ENCODE peak calls at places on chromosome 19, in ten cellular contexts. J, O, Z, E, C, T, H, N, G and Q are unnamed samples. For H3K4me1, the result is how much of the 10 kb centered on the place peaks cover.

GRCh38 chr19:30448386-30449130 is 76.4 kb downstream of the ZNF536 start:
- DNase-seq in J (no peak), O (no peak), Z (no peak), E (no peak), C (no peak), T (no peak), H (no peak), N (peak), G (no peak), Q (no peak)

GRCh38 chr19:3397266-3398022 is 31.1 kb downstream of the NFIC start:
- DNase-seq in J (no peak), O (peak), Z (peak), E (peak), C (peak), T (no peak), H (peak), N (peak), G (peak), Q (no peak)

GRCh38 chr19:14061751-14062557 is at the start of gene PALM3:
- DNase-seq in J (no peak), O (peak), Z (no peak), E (no peak), C (no peak), T (no peak), H (no peak), N (no peak), G (no peak), Q (no peak)

GRCh38 chr19:58386166-58386575 is 898 bp upstream of the RPS5 start:
- DNase-seq in J (no peak), O (no peak), Z (no peak), E (no peak), C (no peak), T (no peak), H (peak), N (no peak), G (no peak), Q (no peak)

GRCh38 chr19:43620061-43621001 is 902 bp upstream of the ZNF428 start:
- DNase-seq in J (no peak), O (no peak), Z (no peak), E (no peak), C (no peak), T (no peak), H (peak), N (no peak), G (no peak), Q (no peak)

GRCh38 chr19:20858861-20859260 is 64.2 kb upstream of the ZNF85 start:
- DNase-seq in J (no peak), O (no peak), Z (no peak), E (peak), C (peak), T (no peak), H (no peak), N (no peak), G (no peak), Q (no peak)

GRCh38 chr19:33435706-33436359 is 62.3 kb downstream of the CEBPG start:
- DNase-seq in J (no peak), O (no peak), Z (no peak), E (no peak), C (no peak), T (no peak), H (peak), N (no peak), G (no peak), Q (no peak)

GRCh38 chr19:35459414-35460082 is 11.5 kb downstream of the FFAR2 start:
- DNase-seq in J (no peak), O (peak), Z (peak), E (no peak), C (no peak), T (no peak), H (peak), N (no peak), G (peak), Q (peak)

GRCh38 chr19:14517446-14517839 is 754 bp downstream of the DNAJB1 start:
- DNase-seq in J (no peak), O (peak), Z (no peak), E (no peak), C (no peak), T (peak), H (no peak), N (peak), G (no peak), Q (no peak)

GRCh38 chr19:28422046-28422445 is 790.9 kb downstream of the UQCRFS1 start:
- DNase-seq in J (no peak), O (no peak), Z (no peak), E (no peak), C (no peak), T (no peak), H (no peak), N (no peak), G (no peak), Q (no peak)

GRCh38 chr19:8640402-8641004 is 10.1 kb downstream of the NFILZ start:
- DNase-seq in J (no peak), O (peak), Z (peak), E (no peak), C (no peak), T (no peak), H (peak), N (peak), G (no peak), Q (peak)

GRCh38 chr19:3098515-3099346 is 4.6 kb downstream of the GNA11 start:
- DNase-seq in J (no peak), O (peak), Z (no peak), E (no peak), C (no peak), T (no peak), H (peak), N (peak), G (peak), Q (peak)

GRCh38 chr19:13012690-13013608 is 17.7 kb downstream of the NFIX start:
- DNase-seq in J (no peak), O (peak), Z (peak), E (peak), C (peak), T (peak), H (peak), N (peak), G (peak), Q (peak)

GRCh38 chr19:40506099-40506498 is 39.3 kb downstream of the SPTBN4 start:
- DNase-seq in J (no peak), O (no peak), Z (no peak), E (no peak), C (no peak), T (no peak), H (no peak), N (no peak), G (no peak), Q (no peak)

GRCh38 chr19:51138549-51138979 is 3.5 kb upstream of the SIGLEC7 start:
- DNase-seq in J (no peak), O (peak), Z (no peak), E (no peak), C (peak), T (no peak), H (peak), N (no peak), G (no peak), Q (peak)

GRCh38 chr19:35348909-35349611 is 1.4 kb downstream of the FFAR1 start:
- DNase-seq in J (no peak), O (no peak), Z (no peak), E (peak), C (peak), T (no peak), H (peak), N (no peak), G (no peak), Q (no peak)

GRCh38 chr19:32599736-32600157 is 18.8 kb downstream of the PDCD5 start:
- DNase-seq in J (no peak), O (peak), Z (peak), E (peak), C (peak), T (peak), H (no peak), N (peak), G (peak), Q (peak)

GRCh38 chr19:5228490-5228889 is 112.1 kb downstream of the PTPRS start:
- DNase-seq in J (no peak), O (no peak), Z (no peak), E (no peak), C (no peak), T (no peak), H (peak), N (no peak), G (no peak), Q (no peak)

GRCh38 chr19:19115954-19116353 is 22.3 kb downstream of the TMEM161A start:
- DNase-seq in J (no peak), O (peak), Z (peak), E (peak), C (peak), T (peak), H (no peak), N (peak), G (no peak), Q (peak)

GRCh38 chr19:8361921-8362793 is 1.8 kb upstream of the ANGPTL4 start:
- DNase-seq in J (no peak), O (peak), Z (peak), E (no peak), C (no peak), T (no peak), H (peak), N (peak), G (peak), Q (peak)

GRCh38 chr19:41887711-41888382 is 4.9 kb downstream of the ARHGEF1 start:
- DNase-seq in J (no peak), O (peak), Z (peak), E (peak), C (peak), T (peak), H (no peak), N (peak), G (peak), Q (no peak)

GRCh38 chr19:36514012-36514612 is 14.0 kb downstream of the ZNF260 start:
- DNase-seq in J (no peak), O (no peak), Z (no peak), E (no peak), C (no peak), T (peak), H (no peak), N (no peak), G (no peak), Q (no peak)

GRCh38 chr19:2617393-2618165 is 84.9 kb downstream of the GNG7 start:
- DNase-seq in J (no peak), O (no peak), Z (no peak), E (no peak), C (no peak), T (no peak), H (no peak), N (no peak), G (no peak), Q (no peak)

DNA sequence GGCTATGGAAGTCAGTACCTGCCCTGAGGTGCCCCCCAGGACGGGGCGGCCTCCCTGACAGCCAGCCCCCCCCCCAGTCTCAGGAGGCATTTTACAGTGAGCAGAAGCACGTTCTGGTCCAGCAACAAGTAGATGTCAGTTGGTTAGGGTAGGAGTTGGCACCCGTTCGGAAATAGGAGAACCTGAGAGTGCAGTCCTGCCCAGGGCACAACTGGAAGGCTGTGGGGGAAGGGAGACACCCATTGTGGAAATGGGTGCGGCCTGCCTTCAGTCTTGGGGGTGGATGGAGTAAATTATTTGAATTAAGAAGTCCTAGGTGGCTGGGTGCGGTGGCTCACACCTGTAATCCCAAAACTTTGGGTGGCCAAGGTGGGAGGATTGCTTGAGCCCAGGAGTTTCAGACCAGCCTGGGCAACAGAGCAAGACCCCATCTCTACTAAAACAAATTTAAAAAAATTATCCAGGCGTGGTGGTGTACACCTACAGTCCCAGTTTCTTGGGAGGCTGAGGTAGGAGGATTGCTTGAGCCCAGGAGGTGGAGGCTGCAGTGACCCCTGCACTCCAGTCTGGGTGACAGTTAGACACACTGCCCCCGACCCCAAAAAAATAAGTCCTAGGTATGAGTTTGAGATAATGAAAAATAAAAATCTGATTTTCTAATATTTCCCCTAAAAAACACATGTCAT is 1.2 kb downstream of the CIRBP start:
- DNase-seq in J (no peak), O (no peak), Z (no peak), E (peak), C (no peak), T (no peak), H (no peak), N (peak), G (no peak), Q (no peak)
- H3K4me1 ChIP-seq in J (half or more), O (half or more), Z (half or more), E (under half), C (under half), T (under half), H (under half), N (under half), G (half or more), Q (half or more)

DNA sequence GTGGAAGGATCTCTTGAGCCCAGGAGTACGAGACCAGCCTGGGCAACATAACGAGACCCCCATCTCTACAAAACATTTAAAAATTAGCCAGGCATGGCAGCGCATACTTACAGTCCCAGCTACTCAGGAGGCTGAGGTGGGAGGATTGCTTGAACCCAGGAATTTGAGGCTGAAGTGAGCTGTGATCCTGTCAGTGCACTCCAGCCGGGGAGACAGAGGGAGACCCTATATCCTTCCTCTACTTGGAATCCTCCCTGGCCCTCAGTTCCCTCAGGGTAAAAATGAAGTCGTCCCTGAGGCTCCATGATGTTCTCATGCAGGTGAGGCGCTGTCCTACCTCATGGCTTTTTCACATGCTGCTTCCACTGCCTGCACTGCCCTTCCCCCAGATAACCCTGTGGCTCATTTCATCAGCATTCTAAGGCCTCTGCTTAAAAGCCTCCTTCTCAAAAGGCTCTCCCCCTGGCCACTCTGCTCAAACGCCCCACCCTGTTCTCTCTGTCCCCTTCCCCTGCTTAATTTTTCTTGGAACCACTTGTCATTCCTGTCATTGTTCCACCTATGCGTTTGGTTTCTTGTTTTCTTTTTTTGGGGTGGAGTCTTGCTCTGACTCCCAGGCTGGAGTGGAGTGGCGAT is 19.2 kb downstream of the DNM2 start:
- DNase-seq in J (no peak), O (no peak), Z (no peak), E (peak), C (no peak), T (peak), H (peak), N (no peak), G (no peak), Q (no peak)
- H3K4me1 ChIP-seq in J (under half), O (under half), Z (under half), E (under half), C (under half), T (under half), H (under half), N (under half), G (under half), Q (under half)

DNA sequence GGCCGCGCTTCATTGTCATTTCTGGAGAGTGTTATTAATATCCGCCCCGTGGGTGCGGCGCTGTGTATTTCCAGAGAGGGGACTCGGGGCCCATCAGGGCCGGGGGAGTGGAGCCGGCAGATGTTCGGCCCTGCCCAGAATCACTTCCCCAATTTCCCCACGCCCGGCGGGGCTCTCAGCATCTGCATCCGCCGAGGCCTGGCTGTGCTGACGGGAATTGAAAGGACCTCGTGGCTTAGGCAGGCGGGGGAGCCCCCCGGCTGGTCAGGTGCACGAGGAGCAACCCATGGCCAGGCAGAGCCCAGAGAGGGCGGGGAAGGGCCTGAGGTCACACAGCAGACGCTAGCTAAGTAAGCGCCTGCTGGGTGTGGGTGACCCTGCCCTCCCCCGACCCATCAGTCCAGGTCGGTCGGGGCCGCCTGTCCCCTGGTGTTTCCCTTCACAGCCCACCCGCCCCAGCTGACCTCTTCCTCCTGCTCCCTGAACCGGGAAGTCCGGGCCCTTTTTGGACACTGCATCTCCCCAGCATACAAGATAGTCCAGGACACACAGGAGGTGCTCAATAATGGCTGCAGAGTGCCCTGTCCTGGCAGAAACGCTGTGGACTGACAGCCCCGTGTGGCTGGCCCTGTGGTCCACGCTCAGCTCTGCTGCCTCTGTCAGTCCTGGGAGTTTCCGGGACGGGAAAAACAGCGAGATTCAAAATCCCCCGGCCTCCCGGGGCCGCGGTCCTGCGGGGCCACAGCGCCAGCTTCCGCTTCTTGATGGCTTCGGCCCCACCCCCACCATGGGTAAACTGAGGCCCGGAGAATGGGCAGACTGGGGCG is 22.1 kb downstream of the ARID3A start:
- DNase-seq in J (peak), O (peak), Z (no peak), E (no peak), C (no peak), T (no peak), H (peak), N (no peak), G (no peak), Q (peak)
- H3K4me1 ChIP-seq in J (under half), O (under half), Z (half or more), E (under half), C (under half), T (under half), H (under half), N (under half), G (half or more), Q (under half)

GRCh38 chr19:17953316-17953801 is 13.5 kb upstream of the KCNN1 start:
- DNase-seq in J (no peak), O (no peak), Z (no peak), E (no peak), C (no peak), T (no peak), H (no peak), N (no peak), G (no peak), Q (no peak)
- H3K4me1 ChIP-seq in J (under half), O (under half), Z (half or more), E (under half), C (under half), T (under half), H (under half), N (under half), G (under half), Q (under half)

GRCh38 chr19:55678121-55678671 is 3.2 kb downstream of the EPN1 start:
- DNase-seq in J (peak), O (peak), Z (no peak), E (no peak), C (no peak), T (no peak), H (peak), N (no peak), G (no peak), Q (no peak)
- H3K4me1 ChIP-seq in J (under half), O (under half), Z (half or more), E (under half), C (under half), T (under half), H (under half), N (under half), G (half or more), Q (half or more)

GRCh38 chr19:54209058-54209747 is 8.5 kb downstream of the RPS9 start:
- DNase-seq in J (no peak), O (no peak), Z (no peak), E (peak), C (peak), T (peak), H (no peak), N (no peak), G (no peak), Q (no peak)

GRCh38 chr19:54209748-54210494 is 9.3 kb downstream of the RPS9 start:
- DNase-seq in J (no peak), O (peak), Z (peak), E (no peak), C (no peak), T (peak), H (peak), N (peak), G (peak), Q (peak)

GRCh38 chr19:54207908-54208783 is 7.5 kb downstream of the RPS9 start:
- DNase-seq in J (no peak), O (peak), Z (peak), E (no peak), C (peak), T (peak), H (peak), N (peak), G (peak), Q (peak)

GRCh38 chr19:54206831-54207177 is 6.1 kb downstream of the RPS9 start:
- DNase-seq in J (no peak), O (no peak), Z (no peak), E (no peak), C (no peak), T (no peak), H (no peak), N (no peak), G (no peak), Q (no peak)

DNA sequence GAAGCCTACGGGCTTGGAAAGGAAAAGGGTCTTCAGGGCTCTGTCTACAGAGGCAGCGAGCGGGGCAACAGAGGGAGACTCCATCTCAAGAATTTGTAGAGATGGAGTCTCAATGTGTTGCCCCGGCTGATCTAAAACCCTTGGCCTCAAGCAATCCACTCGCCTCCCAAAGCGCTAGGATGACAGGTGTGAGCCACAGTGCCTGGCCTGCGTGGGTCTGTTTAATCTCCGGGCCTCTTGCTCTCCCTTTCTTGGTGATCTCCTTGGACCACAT is 8.1 kb downstream of the RPS9 start:
- DNase-seq in J (no peak), O (no peak), Z (no peak), E (peak), C (no peak), T (peak), H (no peak), N (no peak), G (peak), Q (no peak)
- H3K4me1 ChIP-seq in J (under half), O (half or more), Z (half or more), E (under half), C (under half), T (under half), H (under half), N (under half), G (half or more), Q (half or more)

GRCh38 chr19:47156861-47157454 is 26.3 kb downstream of the SAE1 start:
- DNase-seq in J (no peak), O (no peak), Z (no peak), E (no peak), C (no peak), T (no peak), H (no peak), N (no peak), G (peak), Q (no peak)
- H3K4me1 ChIP-seq in J (under half), O (half or more), Z (under half), E (under half), C (under half), T (under half), H (under half), N (under half), G (under half), Q (under half)

GRCh38 chr19:10104130-10104513 is 1.6 kb upstream of the ANGPTL6 start:
- DNase-seq in J (no peak), O (no peak), Z (no peak), E (no peak), C (no peak), T (no peak), H (no peak), N (no peak), G (no peak), Q (no peak)

GRCh38 chr19:10100163-10100785 is 2.2 kb downstream of the ANGPTL6 start:
- DNase-seq in J (no peak), O (no peak), Z (no peak), E (no peak), C (no peak), T (no peak), H (no peak), N (no peak), G (no peak), Q (no peak)

GRCh38 chr19:10104665-10105221 is 1.4 kb upstream of the PPAN start:
- DNase-seq in J (no peak), O (peak), Z (no peak), E (no peak), C (no peak), T (no peak), H (peak), N (no peak), G (no peak), Q (no peak)

GRCh38 chr19:10105241-10106099 is 692 bp upstream of the PPAN start:
- DNase-seq in J (no peak), O (peak), Z (no peak), E (no peak), C (no peak), T (no peak), H (no peak), N (peak), G (no peak), Q (no peak)

GRCh38 chr19:10102787-10103236 is 334 bp upstream of the ANGPTL6 start:
- DNase-seq in J (no peak), O (no peak), Z (no peak), E (no peak), C (no peak), T (no peak), H (peak), N (no peak), G (no peak), Q (no peak)
- H3K4me1 ChIP-seq in J (under half), O (under half), Z (half or more), E (under half), C (under half), T (under half), H (under half), N (under half), G (under half), Q (under half)

GRCh38 chr19:45497791-45498190 is 452 bp upstream of the PPM1N start:
- DNase-seq in J (no peak), O (no peak), Z (no peak), E (peak), C (peak), T (no peak), H (no peak), N (no peak), G (no peak), Q (no peak)
- H3K4me1 ChIP-seq in J (under half), O (under half), Z (under half), E (under half), C (under half), T (under half), H (under half), N (under half), G (under half), Q (under half)